ENCODE peak calls at places on chromosomes 11 and 22, in seven cellular contexts. W is HFFc6, H is cardiac muscle cell, K is fibroblast of lung, R is prostate gland, E is GM20000, O is MCF 10A. T is an unnamed sample.

GRCh38 chr11:104256525-104256924 is 92.6 kb upstream of the PDGFD start:
- DNase-seq in R (no peak), K (peak; percentile 3), H (peak; percentile 41), W (no peak), E (no peak), O (peak; percentile 17), T (no peak)

GRCh38 chr11:79081441-79082124 is 359.2 kb downstream of the TENM4 start:
- DNase-seq in E (no peak), R (no peak), O (no peak), H (no peak), K (peak; percentile 90), W (peak; percentile 8), T (no peak)

GRCh38 chr22:36740716-36741115 is 35.2 kb downstream of the IFT27 start:
- DNase-seq in H (no peak), E (no peak), R (no peak), O (no peak), W (no peak), K (no peak), T (no peak)

GRCh38 chr11:129853508-129854228 is 38.0 kb downstream of the TMEM45B start:
- DNase-seq in H (peak; percentile 58), W (no peak), R (peak; percentile 93), K (peak; percentile 8), E (no peak), O (peak; percentile 91), T (no peak)

GRCh38 chr22:46025225-46025972 is 48.4 kb upstream of the WNT7B start:
- DNase-seq in R (no peak), W (no peak), K (no peak), H (no peak), O (no peak), E (no peak), T (no peak)

GRCh38 chr22:38270091-38270972 is 2.5 kb downstream of the TMEM184B start:
- DNase-seq in E (no peak), R (no peak), H (no peak), O (no peak), W (no peak), K (no peak), T (no peak)

GRCh38 chr11:121965330-121965729 is 150.7 kb downstream of the BLID start:
- DNase-seq in K (peak; percentile 65), O (peak; percentile 82), R (no peak), E (no peak), H (peak; percentile 77), W (peak; percentile 30), T (no peak)

GRCh38 chr22:31081963-31082605 is 966 bp downstream of the SMTN start:
- DNase-seq in E (no peak), K (peak; percentile 46), R (no peak), W (peak; percentile 59), H (peak; percentile 35), O (peak; percentile 46), T (no peak)

GRCh38 chr22:37639771-37640590 is 512 bp downstream of the SH3BP1 start:
- DNase-seq in K (no peak), E (peak; percentile 63), O (no peak), H (no peak), W (no peak), R (no peak), T (no peak)

GRCh38 chr11:111913997-111914396 is 1.5 kb downstream of the HSPB2 start:
- DNase-seq in H (peak; percentile 77), O (no peak), R (no peak), E (no peak), W (peak; percentile 75), K (peak; percentile 66), T (peak; percentile 53)

GRCh38 chr11:73244589-73245240 is 26.6 kb downstream of the P2RY2 start:
- DNase-seq in H (no peak), K (no peak), R (no peak), O (no peak), E (no peak), W (no peak), T (no peak)

GRCh38 chr11:17563248-17563647 is 16.2 kb downstream of the OTOG start:
- DNase-seq in K (no peak), E (no peak), O (peak; percentile 24), H (no peak), W (no peak), R (no peak), T (no peak)

GRCh38 chr11:128860571-128861361 is 6.3 kb downstream of the KCNJ1 start:
- DNase-seq in K (peak; percentile 72), H (no peak), E (no peak), O (no peak), R (no peak), W (peak; percentile 76), T (peak; percentile 53)

GRCh38 chr11:28835317-28835716 is 727.1 kb downstream of the METTL15 start:
- DNase-seq in R (no peak), E (no peak), K (no peak), W (no peak), H (no peak), O (no peak), T (no peak)

GRCh38 chr22:19902245-19902699 is 39.3 kb upstream of the COMT start:
- DNase-seq in R (no peak), H (no peak), W (no peak), O (no peak), K (no peak), E (no peak), T (no peak)

GRCh38 chr11:119052163-119052814 is 4.7 kb downstream of the HYOU1 start:
- DNase-seq in O (no peak), H (no peak), W (no peak), K (no peak), E (no peak), R (no peak), T (no peak)

GRCh38 chr11:126514061-126514713 is 158.7 kb downstream of the ST3GAL4 start:
- DNase-seq in O (no peak), R (no peak), W (no peak), H (peak; percentile 17), K (no peak), E (no peak), T (no peak)

GRCh38 chr11:131446657-131447056 is 76.2 kb downstream of the NTM start:
- DNase-seq in W (no peak), K (no peak), R (no peak), O (no peak), H (no peak), E (no peak), T (no peak)

GRCh38 chr11:131441398-131441797 is 71.0 kb downstream of the NTM start:
- DNase-seq in K (no peak), W (no peak), H (no peak), R (no peak), O (no peak), E (no peak), T (no peak)

GRCh38 chr11:131449391-131450019 is 79.1 kb downstream of the NTM start:
- DNase-seq in O (no peak), E (no peak), K (no peak), H (no peak), R (no peak), W (no peak), T (no peak)

GRCh38 chr11:131447898-131448297 is 77.5 kb downstream of the NTM start:
- DNase-seq in H (no peak), O (no peak), K (no peak), R (no peak), E (no peak), W (no peak), T (no peak)

DNA sequence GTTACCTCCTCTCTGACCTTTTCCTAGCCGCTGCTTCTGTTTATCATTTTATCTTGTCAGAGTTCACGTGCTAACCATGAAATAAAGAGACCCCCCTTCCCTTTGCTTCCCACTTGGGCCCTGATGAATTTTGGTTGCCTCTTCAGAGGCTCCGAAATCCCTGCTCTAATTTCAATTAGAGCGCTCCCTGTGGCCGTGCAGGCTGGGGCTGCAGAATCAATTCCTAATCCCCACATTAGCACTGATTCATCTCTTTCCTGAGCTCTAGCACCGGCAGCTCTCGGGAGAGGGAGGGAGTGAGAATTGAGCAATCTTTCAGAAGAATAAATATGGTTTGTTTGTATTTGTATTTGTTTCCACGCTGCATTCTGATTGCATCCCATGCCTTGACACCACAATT is 76.9 kb downstream of the NTM start:
- DNase-seq in H (no peak), K (no peak), W (no peak), E (no peak), R (no peak), O (no peak), T (no peak)
- TF ChIP-seq CTCF in H (no peak), K (no peak), W (no peak), E (no peak), R (no peak), O (no peak), T (no peak)

DNA sequence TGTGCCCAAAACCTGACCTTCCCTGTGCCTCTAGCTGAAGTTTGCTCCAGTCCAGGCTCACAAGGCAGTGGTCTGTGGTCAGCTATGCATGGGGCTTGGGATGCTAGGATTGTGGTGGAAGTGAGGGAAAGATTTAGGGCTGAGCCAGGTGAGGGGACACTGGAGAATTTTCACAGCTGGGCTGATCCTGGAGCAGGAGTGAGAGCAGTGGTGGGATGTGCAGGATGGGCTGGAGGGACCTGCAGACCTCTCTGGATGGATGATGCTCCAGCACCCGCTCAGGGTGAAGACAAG is 23.9 kb upstream of the KDM2A start:
- DNase-seq in K (no peak), R (no peak), O (no peak), H (no peak), W (no peak), E (no peak), T (no peak)
- TF ChIP-seq CTCF in K (no peak), R (no peak), O (no peak), H (no peak), W (no peak), E (no peak), T (no peak)

GRCh38 chr11:134120143-134120850 is 51.4 kb downstream of the JAM3 start:
- DNase-seq in K (peak; percentile 97), W (peak; percentile 92), R (peak; percentile 64), H (peak; percentile 94), O (peak; percentile 76), E (no peak), T (peak; percentile 73)

GRCh38 chr11:134118016-134118415 is 49.1 kb downstream of the JAM3 start:
- DNase-seq in E (no peak), O (no peak), K (peak; percentile 43), H (no peak), W (no peak), R (no peak), T (no peak)

GRCh38 chr11:134116210-134116609 is 47.3 kb downstream of the JAM3 start:
- DNase-seq in O (no peak), H (no peak), W (no peak), K (no peak), E (no peak), R (no peak), T (no peak)

GRCh38 chr11:134120921-134121526 is 52.2 kb downstream of the JAM3 start:
- DNase-seq in H (peak; percentile 74), K (peak; percentile 64), O (no peak), W (peak; percentile 25), R (no peak), E (no peak), T (no peak)

DNA sequence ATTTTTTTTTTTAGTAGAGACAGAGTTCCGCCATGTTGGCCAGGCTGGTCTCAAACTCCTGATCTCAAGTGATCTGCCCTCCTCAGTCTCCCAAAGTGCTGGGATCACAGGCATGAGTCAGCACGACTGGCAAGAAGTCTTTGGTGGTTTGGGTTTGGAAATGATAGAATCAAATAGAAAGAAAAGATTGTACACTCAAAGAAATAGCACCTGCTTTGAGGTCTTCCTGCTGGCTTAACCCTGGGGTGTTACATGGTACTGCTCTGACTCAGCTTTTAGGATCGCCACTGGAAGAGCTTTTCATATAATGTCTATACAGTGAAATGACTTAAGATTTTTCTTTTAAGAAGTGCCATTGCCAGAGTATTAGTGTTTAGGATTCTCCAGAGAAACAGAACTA is 50.2 kb downstream of the JAM3 start:
- DNase-seq in K (peak; percentile 91), H (peak; percentile 48), R (no peak), E (no peak), O (peak; percentile 51), W (peak; percentile 77), T (no peak)
- TF ChIP-seq CTCF in K (no peak), H (no peak), R (no peak), E (no peak), O (no peak), W (no peak), T (no peak)

GRCh38 chr11:46916669-46917108 is 1.7 kb downstream of the LRP4 start:
- DNase-seq in K (peak; percentile 76), W (peak; percentile 60), O (peak; percentile 65), H (peak; percentile 83), E (peak; percentile 70), R (peak; percentile 80), T (no peak)
- TF ChIP-seq CTCF in K (peak; percentile 40), W (peak; percentile 68), O (no peak), H (peak; percentile 40), E (no peak), R (no peak), T (peak; percentile 39)

T was measured in BJ.